ENCODE peak calls at places on chromosomes 12 and 14, in ten cellular contexts. Z is H1, C is Panc1, Q is astrocyte of the spinal cord, B is thoracic aorta, M is BJ, F is upper lobe of right lung, Y is gastrocnemius medialis, J is hepatocyte, L is OCI-LY7. S is an unnamed sample.

GRCh38 chr12:155646-156045 is 58.3 kb downstream of the SLC6A12 start:
- DNase-seq in C (no peak), B (no peak), F (no peak), J (no peak), M (no peak), Q (no peak), L (no peak), Z (no peak), Y (no peak), S (no peak)

GRCh38 chr12:122293081-122293480 is 26.8 kb upstream of the VPS33A start:
- DNase-seq in B (no peak), Z (no peak), F (no peak), Y (no peak), C (no peak), M (no peak), L (no peak), J (no peak), Q (no peak), S (no peak)

GRCh38 chr12:112350593-112351592 is 31.3 kb downstream of the HECTD4 start:
- DNase-seq in B (no peak), Z (no peak), L (no peak), J (no peak), Y (no peak), F (no peak), M (peak; percentile 10), C (no peak), Q (no peak), S (no peak)

GRCh38 chr12:95574799-95575452 is 23.6 kb upstream of the USP44 start:
- DNase-seq in C (peak; percentile 13), Z (no peak), L (no peak), F (no peak), M (no peak), J (peak; percentile 56), B (no peak), Q (peak; percentile 55), Y (no peak), S (no peak)

GRCh38 chr14:104341532-104342434 is 203.4 kb downstream of the KIF26A start:
- DNase-seq in M (no peak), J (peak; percentile 80), B (no peak), Z (peak; percentile 85), Q (no peak), L (peak; percentile 44), C (no peak), F (peak; percentile 71), Y (no peak), S (no peak)

GRCh38 chr12:117168976-117169375 is 21.3 kb downstream of the FBXO21 start:
- DNase-seq in Z (no peak), Q (no peak), C (no peak), M (no peak), B (no peak), J (no peak), Y (no peak), F (no peak), L (no peak), S (no peak)

GRCh38 chr12:3256103-3256551 is 178.9 kb downstream of the TSPAN9 start:
- DNase-seq in L (no peak), Y (no peak), F (no peak), C (no peak), Z (no peak), J (no peak), B (no peak), M (no peak), Q (no peak), S (no peak)

GRCh38 chr12:98983647-98984046 is 338.6 kb downstream of the APAF1 start:
- DNase-seq in Q (no peak), L (no peak), J (no peak), M (no peak), B (no peak), Z (no peak), C (no peak), Y (no peak), F (no peak), S (no peak)

GRCh38 chr14:89902876-89903275 is 51.7 kb downstream of the EFCAB11 start:
- DNase-seq in Q (no peak), L (no peak), J (no peak), Y (no peak), M (no peak), C (no peak), F (no peak), B (no peak), Z (no peak), S (no peak)

GRCh38 chr12:98893126-98893525 is 248.0 kb downstream of the APAF1 start:
- DNase-seq in F (no peak), Q (no peak), Y (no peak), L (no peak), M (no peak), Z (no peak), B (no peak), J (no peak), C (no peak), S (no peak)

DNA sequence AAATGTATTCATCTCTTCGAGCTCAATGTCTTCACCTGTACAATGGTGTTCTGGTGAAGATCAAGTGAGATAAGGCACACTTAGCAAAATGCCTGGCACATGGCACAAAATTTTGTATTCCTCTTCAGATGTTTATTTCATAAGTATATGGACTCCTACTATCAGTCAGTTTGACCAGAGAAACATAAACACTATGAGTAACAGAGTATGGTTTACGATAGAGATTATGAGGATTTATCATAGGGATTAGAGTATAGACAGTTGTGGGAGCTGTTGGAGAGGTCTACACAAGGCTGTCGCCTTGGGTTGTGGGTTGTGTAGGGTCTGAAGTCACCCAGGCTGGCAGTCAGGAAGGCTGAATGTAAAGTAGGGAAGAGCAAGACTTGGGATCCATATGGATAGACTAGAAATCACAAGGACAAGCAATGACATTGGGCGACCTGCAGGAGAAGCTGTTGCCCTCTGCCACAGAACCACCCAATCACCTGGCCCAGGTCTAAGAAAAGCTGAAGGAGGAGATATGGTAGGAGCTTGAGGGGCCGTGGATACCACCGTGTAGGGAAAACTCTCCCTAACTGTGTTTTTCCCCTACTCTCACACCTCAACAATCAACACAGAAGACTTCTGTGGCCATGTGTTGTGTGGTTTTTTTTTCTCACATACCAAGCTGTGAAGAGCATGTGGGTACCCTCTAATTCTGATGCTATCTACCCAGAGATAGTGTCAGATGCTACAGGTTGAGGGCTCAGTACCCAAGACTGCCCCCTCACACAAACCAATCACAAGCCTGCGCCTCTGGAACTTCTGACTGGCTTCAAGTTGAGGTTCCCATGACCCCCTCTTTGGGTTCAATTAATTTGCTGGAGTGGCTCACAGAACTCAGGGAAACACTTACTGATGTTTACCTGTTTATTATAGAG is 27.2 kb upstream of the RESF1 start:
- DNase-seq in M (no peak), C (no peak), B (no peak), Z (no peak), F (no peak), Y (no peak), Q (no peak), J (no peak), L (no peak), S (no peak)
- TF ChIP-seq CTCF in M (no peak), C (no peak), B (no peak), Z (peak; percentile 56), F (no peak), Y (no peak), Q (no peak), J (no peak), L (peak; percentile 23), S (no peak)

GRCh38 chr12:128968668-128969067 is 115.4 kb downstream of the GLT1D1 start:
- DNase-seq in C (no peak), Y (no peak), B (no peak), J (no peak), F (no peak), Z (no peak), Q (no peak), L (no peak), M (no peak), S (no peak)

GRCh38 chr12:128970110-128970509 is 116.8 kb downstream of the GLT1D1 start:
- DNase-seq in Z (no peak), B (no peak), Q (no peak), L (no peak), C (no peak), M (no peak), F (peak; percentile 51), Y (no peak), J (no peak), S (no peak)

GRCh38 chr12:128970941-128971340 is 117.7 kb downstream of the GLT1D1 start:
- DNase-seq in M (no peak), F (no peak), B (no peak), Y (no peak), Q (no peak), C (no peak), J (no peak), Z (no peak), L (no peak), S (no peak)

GRCh38 chr12:128971802-128972201 is 118.5 kb downstream of the GLT1D1 start:
- DNase-seq in Y (no peak), Z (no peak), J (no peak), F (no peak), L (peak; percentile 12), M (no peak), C (no peak), B (no peak), Q (no peak), S (no peak)

GRCh38 chr12:128969480-128970055 is 116.3 kb downstream of the GLT1D1 start:
- DNase-seq in C (no peak), L (peak; percentile 52), Q (no peak), J (peak; percentile 74), F (peak; percentile 69), M (no peak), Y (no peak), B (no peak), Z (peak; percentile 82), S (no peak)
- TF ChIP-seq CTCF in C (peak; percentile 86), L (peak; percentile 75), Q (peak; percentile 22), J (peak; percentile 68), F (peak; percentile 30), M (no peak), Y (no peak), B (no peak), Z (peak; percentile 96), S (no peak)

DNA sequence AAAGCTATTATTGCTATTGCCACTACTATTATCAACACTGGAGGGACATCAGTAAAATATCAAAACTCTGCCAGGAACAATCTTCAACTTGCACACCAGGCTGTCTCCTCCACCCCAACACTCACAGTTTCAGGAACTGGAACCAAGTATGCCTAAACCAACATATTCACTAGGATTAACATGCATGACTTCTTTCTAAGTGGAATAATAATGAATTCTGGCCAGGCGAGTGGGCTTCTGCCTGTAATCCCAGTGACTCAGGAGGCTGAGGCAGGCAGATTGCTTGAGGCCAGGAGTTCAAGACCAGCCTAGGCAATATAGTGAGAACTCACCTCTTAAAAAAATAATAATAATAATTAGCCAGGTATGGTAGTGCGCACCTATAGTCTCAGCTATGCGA is 58.1 kb downstream of the TBX5 start:
- DNase-seq in Q (no peak), B (no peak), C (no peak), F (no peak), M (no peak), Z (no peak), Y (no peak), L (no peak), J (no peak), S (no peak)
- TF ChIP-seq CTCF in Q (no peak), B (no peak), C (no peak), F (no peak), M (no peak), Z (no peak), Y (no peak), L (no peak), J (no peak), S (no peak)

DNA sequence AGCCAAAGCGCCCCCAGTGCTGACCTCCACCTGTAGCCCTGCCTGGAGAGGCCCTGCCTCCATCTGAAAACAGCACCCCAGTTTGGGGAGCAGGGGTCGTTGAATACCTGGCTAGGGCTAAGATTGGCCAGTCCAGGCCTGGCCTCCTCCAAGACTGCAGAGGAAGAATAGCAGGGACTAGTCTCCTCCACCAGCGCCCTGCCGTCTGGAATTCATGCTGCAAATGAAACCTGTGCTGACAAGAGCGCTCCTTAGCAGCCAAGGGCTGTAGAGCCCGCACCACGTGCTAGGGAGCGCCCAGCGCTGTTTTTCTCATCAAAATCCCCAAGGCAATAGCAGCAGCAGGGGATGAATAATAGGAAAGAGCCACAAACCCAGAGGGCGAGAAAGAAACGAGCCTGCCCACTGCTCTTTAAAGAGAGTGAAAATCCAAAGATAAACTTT is 3.4 kb downstream of the COL2A1 start:
- DNase-seq in J (peak; percentile 75), M (peak; percentile 16), Q (peak; percentile 58), Y (no peak), F (no peak), C (no peak), B (no peak), L (no peak), Z (no peak), S (no peak)
- TF ChIP-seq CTCF in J (no peak), M (no peak), Q (no peak), Y (no peak), F (no peak), C (no peak), B (no peak), L (no peak), Z (peak; percentile 7), S (no peak)

S was measured in omental fat pad.